ENCODE peak calls at places on chromosomes 4 and X, in five cellular contexts. One of them, this sample, is unnamed. For H3K27me3, the result is how much of the 10 kb centered on the place peaks cover.

GRCh38 chr4:113893546-113893945 is 85.9 kb downstream of the ARSJ start:
- DNase-seq in left lung: no peak
- DNase-seq in tibial nerve: no peak
- DNase-seq in fibroblast of lung: peak
- DNase-seq in endothelial cell of umbilical vein: peak
- DNase-seq in this sample: no peak

GRCh38 chr4:26238426-26238781 is 82.4 kb upstream of the RBPJ start:
- DNase-seq in left lung: no peak
- DNase-seq in tibial nerve: no peak
- DNase-seq in endothelial cell of umbilical vein: no peak
- DNase-seq in fibroblast of lung: no peak
- DNase-seq in this sample: no peak

GRCh38 chr4:143721317-143721716 is 20.8 kb upstream of the FREM3 start:
- DNase-seq in endothelial cell of umbilical vein: peak
- DNase-seq in tibial nerve: no peak
- DNase-seq in left lung: no peak
- DNase-seq in fibroblast of lung: no peak
- DNase-seq in this sample: no peak

GRCh38 chrX:116240446-116240845 is 69.9 kb downstream of the AGTR2 start:
- DNase-seq in fibroblast of lung: peak
- DNase-seq in endothelial cell of umbilical vein: no peak
- DNase-seq in left lung: no peak
- DNase-seq in tibial nerve: no peak
- DNase-seq in this sample: no peak

GRCh38 chrX:826448-826847 is 195.9 kb downstream of the SHOX start:
- DNase-seq in left lung: no peak
- DNase-seq in tibial nerve: no peak
- DNase-seq in fibroblast of lung: no peak
- DNase-seq in endothelial cell of umbilical vein: no peak
- DNase-seq in this sample: no peak

GRCh38 chr4:24770111-24770584 is 25.2 kb upstream of the SOD3 start:
- DNase-seq in tibial nerve: no peak
- DNase-seq in left lung: no peak
- DNase-seq in fibroblast of lung: peak
- DNase-seq in endothelial cell of umbilical vein: peak
- DNase-seq in this sample: no peak

GRCh38 chrX:70664726-70665125 is 220.1 kb downstream of the DLG3 start:
- DNase-seq in endothelial cell of umbilical vein: peak
- DNase-seq in tibial nerve: no peak
- DNase-seq in left lung: no peak
- DNase-seq in fibroblast of lung: peak
- DNase-seq in this sample: no peak

GRCh38 chr4:145930592-145930991 is 8.0 kb downstream of the ZNF827 start:
- DNase-seq in endothelial cell of umbilical vein: no peak
- DNase-seq in left lung: no peak
- DNase-seq in tibial nerve: no peak
- DNase-seq in fibroblast of lung: peak
- DNase-seq in this sample: no peak

GRCh38 chr4:2786152-2786671 is 6.7 kb upstream of the SH3BP2 start:
- DNase-seq in endothelial cell of umbilical vein: no peak
- DNase-seq in left lung: no peak
- DNase-seq in fibroblast of lung: no peak
- DNase-seq in tibial nerve: no peak
- DNase-seq in this sample: peak

GRCh38 chr4:2954358-2955185 is 8.6 kb downstream of the NOP14 start:
- DNase-seq in fibroblast of lung: no peak
- DNase-seq in tibial nerve: no peak
- DNase-seq in left lung: no peak
- DNase-seq in endothelial cell of umbilical vein: no peak
- DNase-seq in this sample: no peak

GRCh38 chr4:150479665-150480064 is 102.3 kb upstream of the MAB21L2 start:
- DNase-seq in tibial nerve: no peak
- DNase-seq in left lung: peak
- DNase-seq in endothelial cell of umbilical vein: no peak
- DNase-seq in fibroblast of lung: peak
- DNase-seq in this sample: no peak

GRCh38 chr4:150482581-150482980 is 99.4 kb upstream of the MAB21L2 start:
- DNase-seq in left lung: no peak
- DNase-seq in fibroblast of lung: no peak
- DNase-seq in endothelial cell of umbilical vein: peak
- DNase-seq in tibial nerve: no peak
- DNase-seq in this sample: no peak

GRCh38 chr4:150476776-150477175 is 105.2 kb upstream of the MAB21L2 start:
- DNase-seq in endothelial cell of umbilical vein: no peak
- DNase-seq in tibial nerve: no peak
- DNase-seq in left lung: no peak
- DNase-seq in fibroblast of lung: no peak
- DNase-seq in this sample: no peak

GRCh38 chr4:150475763-150476162 is 106.2 kb upstream of the MAB21L2 start:
- DNase-seq in fibroblast of lung: no peak
- DNase-seq in tibial nerve: no peak
- DNase-seq in endothelial cell of umbilical vein: no peak
- DNase-seq in left lung: no peak
- DNase-seq in this sample: no peak

GRCh38 chr4:150477869-150478268 is 104.1 kb upstream of the MAB21L2 start:
- DNase-seq in tibial nerve: no peak
- DNase-seq in left lung: no peak
- DNase-seq in endothelial cell of umbilical vein: peak
- DNase-seq in fibroblast of lung: no peak
- DNase-seq in this sample: no peak
- H3K27me3 ChIP-seq in tibial nerve: under half
- H3K27me3 ChIP-seq in left lung: under half
- H3K27me3 ChIP-seq in endothelial cell of umbilical vein: under half
- H3K27me3 ChIP-seq in fibroblast of lung: under half
- H3K27me3 ChIP-seq in this sample: under half

GRCh38 chr4:76897522-76898384 is at the start of gene SOWAHB:
- DNase-seq in endothelial cell of umbilical vein: peak
- DNase-seq in tibial nerve: no peak
- DNase-seq in left lung: peak
- DNase-seq in fibroblast of lung: no peak
- DNase-seq in this sample: peak

GRCh38 chr4:76896048-76896447 is 1.9 kb downstream of the SOWAHB start:
- DNase-seq in tibial nerve: no peak
- DNase-seq in left lung: no peak
- DNase-seq in endothelial cell of umbilical vein: no peak
- DNase-seq in fibroblast of lung: no peak
- DNase-seq in this sample: no peak

GRCh38 chr4:76895619-76896018 is 2.3 kb downstream of the SOWAHB start:
- DNase-seq in left lung: no peak
- DNase-seq in fibroblast of lung: no peak
- DNase-seq in tibial nerve: no peak
- DNase-seq in endothelial cell of umbilical vein: no peak
- DNase-seq in this sample: no peak

GRCh38 chr4:76898385-76898692 is 395 bp upstream of the SOWAHB start:
- DNase-seq in tibial nerve: no peak
- DNase-seq in endothelial cell of umbilical vein: no peak
- DNase-seq in left lung: no peak
- DNase-seq in fibroblast of lung: no peak
- DNase-seq in this sample: no peak

DNA sequence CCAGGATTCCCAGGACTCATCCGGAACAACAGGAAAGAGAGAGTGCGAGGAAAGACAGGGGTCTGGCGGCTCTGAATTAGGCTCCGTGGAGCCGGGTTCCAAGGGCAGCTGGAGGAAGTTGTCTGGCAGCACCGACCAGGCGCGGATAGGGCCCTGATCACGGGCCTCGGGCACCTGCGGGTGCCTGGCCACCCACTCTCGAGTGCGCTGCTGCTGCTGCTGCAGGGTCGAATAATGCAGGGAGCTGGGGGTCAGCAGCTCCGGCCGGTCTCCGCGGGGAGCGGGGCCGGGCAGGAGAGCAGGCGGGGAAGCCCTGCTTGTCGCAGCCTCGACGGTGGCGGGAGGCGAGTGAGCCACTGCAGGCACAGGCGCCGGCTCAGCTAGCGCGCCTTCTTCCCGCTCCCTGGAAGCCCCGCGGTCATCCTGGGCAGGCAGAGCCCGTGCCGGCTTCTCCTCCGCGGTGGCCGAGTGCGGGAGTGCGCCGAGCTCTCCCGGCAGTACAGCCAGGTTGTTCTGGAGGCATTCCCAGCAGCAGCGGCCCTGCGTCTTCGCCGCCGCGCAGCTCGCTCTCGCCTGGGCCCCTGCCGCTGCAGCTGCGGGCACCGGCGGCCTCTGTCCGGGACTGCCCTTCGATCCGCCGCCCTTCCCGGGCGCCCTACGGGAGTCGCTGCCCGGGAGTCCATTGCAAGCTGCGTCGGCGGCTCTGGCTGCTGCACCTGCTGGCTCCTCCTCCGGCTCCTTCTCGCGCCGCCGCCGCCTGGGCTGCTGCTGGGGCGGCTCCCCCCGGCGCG is 1.0 kb downstream of the SOWAHB start:
- DNase-seq in endothelial cell of umbilical vein: peak
- DNase-seq in tibial nerve: no peak
- DNase-seq in left lung: peak
- DNase-seq in fibroblast of lung: peak
- DNase-seq in this sample: peak
- H3K4me3 ChIP-seq in endothelial cell of umbilical vein: peak
- H3K4me3 ChIP-seq in tibial nerve: peak
- H3K4me3 ChIP-seq in left lung: peak
- H3K4me3 ChIP-seq in fibroblast of lung: peak
- H3K4me3 ChIP-seq in this sample: peak

GRCh38 chr4:8706221-8707044 is 113.9 kb downstream of the CPZ start:
- DNase-seq in fibroblast of lung: no peak
- DNase-seq in endothelial cell of umbilical vein: no peak
- DNase-seq in left lung: no peak
- DNase-seq in tibial nerve: peak
- DNase-seq in this sample: no peak

GRCh38 chr4:8708401-8709021 is 115.9 kb downstream of the CPZ start:
- DNase-seq in fibroblast of lung: no peak
- DNase-seq in left lung: no peak
- DNase-seq in endothelial cell of umbilical vein: no peak
- DNase-seq in tibial nerve: peak
- DNase-seq in this sample: no peak

GRCh38 chr4:8705161-8706145 is 112.9 kb downstream of the CPZ start:
- DNase-seq in endothelial cell of umbilical vein: no peak
- DNase-seq in fibroblast of lung: no peak
- DNase-seq in tibial nerve: peak
- DNase-seq in left lung: peak
- DNase-seq in this sample: no peak

GRCh38 chr4:8709050-8709728 is 116.6 kb downstream of the CPZ start:
- DNase-seq in endothelial cell of umbilical vein: no peak
- DNase-seq in fibroblast of lung: no peak
- DNase-seq in left lung: no peak
- DNase-seq in tibial nerve: peak
- DNase-seq in this sample: no peak

GRCh38 chr4:8707045-8707781 is 114.6 kb downstream of the CPZ start:
- DNase-seq in left lung: peak
- DNase-seq in tibial nerve: peak
- DNase-seq in endothelial cell of umbilical vein: no peak
- DNase-seq in fibroblast of lung: no peak
- DNase-seq in this sample: no peak
- H3K27me3 ChIP-seq in left lung: under half
- H3K27me3 ChIP-seq in tibial nerve: under half
- H3K27me3 ChIP-seq in endothelial cell of umbilical vein: under half
- H3K27me3 ChIP-seq in fibroblast of lung: under half
- H3K27me3 ChIP-seq in this sample: under half

DNA sequence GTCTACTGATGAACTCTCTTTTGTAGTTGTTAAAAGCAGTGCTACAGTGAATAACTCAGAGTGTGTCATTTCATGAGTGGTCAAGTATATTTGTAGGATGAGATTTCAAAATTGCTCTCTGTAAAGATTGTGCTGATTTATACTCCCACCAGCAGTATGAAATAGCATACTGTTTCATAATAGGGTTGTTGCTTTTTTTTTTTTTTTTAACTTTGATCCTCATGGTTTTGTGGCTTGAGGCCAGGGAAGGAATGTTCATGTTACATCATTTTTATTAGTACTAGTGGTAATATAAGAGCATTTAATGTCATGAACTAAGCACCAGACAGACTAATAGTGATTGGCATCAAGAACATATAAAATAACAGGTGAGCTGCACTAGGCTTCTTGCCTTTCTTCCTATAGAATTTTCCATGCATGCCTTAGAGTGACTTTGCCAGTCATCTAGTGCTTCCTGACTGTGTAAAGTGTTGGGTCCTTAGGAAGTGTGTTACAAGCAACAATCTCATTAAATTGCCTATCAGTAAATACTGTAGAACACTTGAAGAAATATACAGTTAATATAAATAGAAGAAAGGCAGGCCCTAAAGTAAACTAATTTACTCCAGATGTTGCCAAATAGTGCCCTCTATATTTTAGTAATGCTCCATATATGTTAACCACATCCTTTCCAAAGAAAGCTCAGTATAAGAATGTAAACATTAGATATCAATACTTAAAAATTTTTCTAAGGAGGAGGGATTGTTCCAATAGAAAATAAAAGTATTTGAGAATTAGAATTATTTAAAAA is 38.6 kb upstream of the MSMO1 start:
- DNase-seq in fibroblast of lung: peak
- DNase-seq in endothelial cell of umbilical vein: no peak
- DNase-seq in tibial nerve: no peak
- DNase-seq in left lung: no peak
- DNase-seq in this sample: no peak
- H3K4me3 ChIP-seq in fibroblast of lung: no peak
- H3K4me3 ChIP-seq in endothelial cell of umbilical vein: no peak
- H3K4me3 ChIP-seq in tibial nerve: no peak
- H3K4me3 ChIP-seq in left lung: no peak
- H3K4me3 ChIP-seq in this sample: no peak

GRCh38 chr4:102196221-102196620 is 149.1 kb downstream of the SLC39A8 start:
- DNase-seq in tibial nerve: no peak
- DNase-seq in left lung: no peak
- DNase-seq in fibroblast of lung: no peak
- DNase-seq in endothelial cell of umbilical vein: peak
- DNase-seq in this sample: no peak
- H3K27me3 ChIP-seq in tibial nerve: under half
- H3K27me3 ChIP-seq in left lung: under half
- H3K27me3 ChIP-seq in fibroblast of lung: under half
- H3K27me3 ChIP-seq in endothelial cell of umbilical vein: under half
- H3K27me3 ChIP-seq in this sample: under half

GRCh38 chr4:82431026-82431745 is 796 bp downstream of the ENOPH1 start:
- DNase-seq in tibial nerve: no peak
- DNase-seq in fibroblast of lung: no peak
- DNase-seq in left lung: peak
- DNase-seq in endothelial cell of umbilical vein: no peak
- DNase-seq in this sample: peak
- H3K4me3 ChIP-seq in tibial nerve: peak
- H3K4me3 ChIP-seq in fibroblast of lung: peak
- H3K4me3 ChIP-seq in left lung: peak
- H3K4me3 ChIP-seq in endothelial cell of umbilical vein: peak
- H3K4me3 ChIP-seq in this sample: peak

This sample was measured in CD8-positive, alpha-beta T cell.